ENCODE peak calls at places on chromosomes 13 and 19, in five cellular contexts. One of them, this sample, is unnamed.

GRCh38 chr13:92538164-92538563 is 688.4 kb upstream of the GPC6 start:
- DNase-seq in effector memory CD8-positive, alpha-beta T cell: no peak
- DNase-seq in left cardiac atrium: no peak
- DNase-seq in H7: no peak
- DNase-seq in pancreas: no peak
- DNase-seq in this sample: no peak

GRCh38 chr13:102968572-102969228 is 97.5 kb downstream of the SLC10A2 start:
- DNase-seq in H7: no peak
- DNase-seq in effector memory CD8-positive, alpha-beta T cell: no peak
- DNase-seq in pancreas: no peak
- DNase-seq in left cardiac atrium: no peak
- DNase-seq in this sample: no peak

GRCh38 chr13:74774252-74774651 is 640.0 kb upstream of the KLF12 start:
- DNase-seq in left cardiac atrium: no peak
- DNase-seq in H7: no peak
- DNase-seq in effector memory CD8-positive, alpha-beta T cell: no peak
- DNase-seq in pancreas: no peak
- DNase-seq in this sample: no peak

GRCh38 chr19:15913384-15913783 is 15.5 kb upstream of the CYP4F2 start:
- DNase-seq in H7: no peak
- DNase-seq in pancreas: no peak
- DNase-seq in left cardiac atrium: no peak
- DNase-seq in effector memory CD8-positive, alpha-beta T cell: no peak
- DNase-seq in this sample: no peak

GRCh38 chr19:13979224-13979623 is 26.9 kb downstream of the RFX1 start:
- DNase-seq in pancreas: no peak
- DNase-seq in effector memory CD8-positive, alpha-beta T cell: no peak
- DNase-seq in left cardiac atrium: no peak
- DNase-seq in H7: peak
- DNase-seq in this sample: no peak

GRCh38 chr13:75395056-75395455 is 86.9 kb downstream of the TBC1D4 start:
- DNase-seq in left cardiac atrium: no peak
- DNase-seq in effector memory CD8-positive, alpha-beta T cell: no peak
- DNase-seq in pancreas: no peak
- DNase-seq in H7: no peak
- DNase-seq in this sample: no peak

GRCh38 chr13:35984776-35985453 is 146.3 kb downstream of the DCLK1 start:
- DNase-seq in H7: peak
- DNase-seq in effector memory CD8-positive, alpha-beta T cell: no peak
- DNase-seq in left cardiac atrium: no peak
- DNase-seq in pancreas: no peak
- DNase-seq in this sample: no peak

GRCh38 chr19:42088471-42089190 is 12.7 kb downstream of the ZNF574 start:
- DNase-seq in H7: peak
- DNase-seq in effector memory CD8-positive, alpha-beta T cell: no peak
- DNase-seq in pancreas: no peak
- DNase-seq in left cardiac atrium: no peak
- DNase-seq in this sample: peak

GRCh38 chr19:31113250-31113685 is 236.0 kb downstream of the TSHZ3 start:
- DNase-seq in left cardiac atrium: no peak
- DNase-seq in H7: no peak
- DNase-seq in pancreas: no peak
- DNase-seq in effector memory CD8-positive, alpha-beta T cell: no peak
- DNase-seq in this sample: no peak

GRCh38 chr19:6801397-6802086 is 29.0 kb downstream of the VAV1 start:
- DNase-seq in H7: peak
- DNase-seq in pancreas: peak
- DNase-seq in left cardiac atrium: peak
- DNase-seq in effector memory CD8-positive, alpha-beta T cell: peak
- DNase-seq in this sample: no peak

GRCh38 chr19:12866416-12867119 is 14.7 kb downstream of the DNASE2 start:
- DNase-seq in H7: peak
- DNase-seq in pancreas: peak
- DNase-seq in left cardiac atrium: no peak
- DNase-seq in effector memory CD8-positive, alpha-beta T cell: no peak
- DNase-seq in this sample: no peak

GRCh38 chr19:49155830-49156346 is 692 bp upstream of the HRC start:
- DNase-seq in effector memory CD8-positive, alpha-beta T cell: no peak
- DNase-seq in H7: peak
- DNase-seq in left cardiac atrium: peak
- DNase-seq in pancreas: no peak
- DNase-seq in this sample: no peak

GRCh38 chr13:98144501-98145350 is 1.8 kb downstream of the FARP1 start:
- DNase-seq in H7: peak
- DNase-seq in effector memory CD8-positive, alpha-beta T cell: no peak
- DNase-seq in pancreas: peak
- DNase-seq in left cardiac atrium: no peak
- DNase-seq in this sample: no peak

GRCh38 chr19:37082307-37082706 is 4.1 kb downstream of the ZNF420 start:
- DNase-seq in H7: no peak
- DNase-seq in effector memory CD8-positive, alpha-beta T cell: no peak
- DNase-seq in left cardiac atrium: no peak
- DNase-seq in pancreas: no peak
- DNase-seq in this sample: no peak

GRCh38 chr19:10497371-10497770 is 5.8 kb downstream of the KEAP1 start:
- DNase-seq in effector memory CD8-positive, alpha-beta T cell: no peak
- DNase-seq in pancreas: no peak
- DNase-seq in left cardiac atrium: no peak
- DNase-seq in H7: peak
- DNase-seq in this sample: no peak

GRCh38 chr13:28000567-28000966 is 12.1 kb upstream of the URAD start:
- DNase-seq in pancreas: no peak
- DNase-seq in H7: peak
- DNase-seq in left cardiac atrium: no peak
- DNase-seq in effector memory CD8-positive, alpha-beta T cell: no peak
- DNase-seq in this sample: no peak

GRCh38 chr13:112748947-112749346 is 59.1 kb downstream of the ATP11A start:
- DNase-seq in pancreas: no peak
- DNase-seq in left cardiac atrium: peak
- DNase-seq in H7: no peak
- DNase-seq in effector memory CD8-positive, alpha-beta T cell: no peak
- DNase-seq in this sample: peak

GRCh38 chr13:108437496-108437895 is 168.0 kb downstream of the TNFSF13B start:
- DNase-seq in effector memory CD8-positive, alpha-beta T cell: no peak
- DNase-seq in H7: no peak
- DNase-seq in pancreas: no peak
- DNase-seq in left cardiac atrium: no peak
- DNase-seq in this sample: no peak

GRCh38 chr13:114108141-114108761 is 24.2 kb downstream of the RASA3 start:
- DNase-seq in pancreas: no peak
- DNase-seq in H7: no peak
- DNase-seq in effector memory CD8-positive, alpha-beta T cell: no peak
- DNase-seq in left cardiac atrium: peak
- DNase-seq in this sample: no peak

GRCh38 chr13:114130708-114131580 is 1.5 kb downstream of the RASA3 start:
- DNase-seq in effector memory CD8-positive, alpha-beta T cell: peak
- DNase-seq in left cardiac atrium: peak
- DNase-seq in H7: peak
- DNase-seq in pancreas: peak
- DNase-seq in this sample: peak

GRCh38 chr13:78436311-78436710 is 167.0 kb downstream of the POU4F1 start:
- DNase-seq in left cardiac atrium: no peak
- DNase-seq in pancreas: no peak
- DNase-seq in H7: no peak
- DNase-seq in effector memory CD8-positive, alpha-beta T cell: no peak
- DNase-seq in this sample: no peak

GRCh38 chr13:99398916-99399622 is 91.9 kb upstream of the GPR183 start:
- DNase-seq in pancreas: no peak
- DNase-seq in H7: no peak
- DNase-seq in left cardiac atrium: no peak
- DNase-seq in effector memory CD8-positive, alpha-beta T cell: no peak
- DNase-seq in this sample: no peak

GRCh38 chr13:29743229-29743786 is 107.1 kb downstream of the UBL3 start:
- DNase-seq in left cardiac atrium: no peak
- DNase-seq in H7: no peak
- DNase-seq in pancreas: no peak
- DNase-seq in effector memory CD8-positive, alpha-beta T cell: no peak
- DNase-seq in this sample: peak

GRCh38 chr19:32570081-32570785 is 10.8 kb upstream of the PDCD5 start:
- DNase-seq in left cardiac atrium: peak
- DNase-seq in effector memory CD8-positive, alpha-beta T cell: peak
- DNase-seq in pancreas: no peak
- DNase-seq in H7: peak
- DNase-seq in this sample: peak

This sample was measured in AG09319.